ENCODE peak calls at places on chromosomes 1 and 21, in ten cellular contexts. One of them, this sample, is unnamed.

GRCh38 chr1:9842073-9842711 is 18.4 kb upstream of the CLSTN1 start:
- DNase-seq in GM12892: no peak
- DNase-seq in testis: no peak
- DNase-seq in right lobe of liver: no peak
- DNase-seq in NB4: no peak
- DNase-seq in suprapubic skin: no peak
- DNase-seq in body of pancreas: no peak
- DNase-seq in heart left ventricle: no peak
- DNase-seq in A549: no peak
- DNase-seq in H54: no peak
- DNase-seq in this sample: no peak

GRCh38 chr21:39610705-39611104 is 2.0 kb upstream of the B3GALT5 start:
- DNase-seq in A549: no peak
- DNase-seq in heart left ventricle: no peak
- DNase-seq in H54: peak
- DNase-seq in testis: no peak
- DNase-seq in NB4: no peak
- DNase-seq in body of pancreas: no peak
- DNase-seq in GM12892: no peak
- DNase-seq in suprapubic skin: no peak
- DNase-seq in right lobe of liver: no peak
- DNase-seq in this sample: no peak

GRCh38 chr1:24641646-24642151 is 1.4 kb upstream of the SRRM1 start:
- DNase-seq in testis: peak
- DNase-seq in A549: no peak
- DNase-seq in NB4: peak
- DNase-seq in right lobe of liver: peak
- DNase-seq in body of pancreas: peak
- DNase-seq in GM12892: peak
- DNase-seq in heart left ventricle: peak
- DNase-seq in suprapubic skin: no peak
- DNase-seq in H54: peak
- DNase-seq in this sample: peak

GRCh38 chr1:83028467-83028866 is 970.5 kb downstream of the TTLL7 start:
- DNase-seq in GM12892: no peak
- DNase-seq in right lobe of liver: no peak
- DNase-seq in suprapubic skin: no peak
- DNase-seq in H54: no peak
- DNase-seq in testis: no peak
- DNase-seq in body of pancreas: no peak
- DNase-seq in NB4: no peak
- DNase-seq in A549: no peak
- DNase-seq in heart left ventricle: no peak
- DNase-seq in this sample: no peak

GRCh38 chr1:2001773-2002411 is 1.7 kb downstream of the CFAP74 start:
- DNase-seq in suprapubic skin: no peak
- DNase-seq in NB4: no peak
- DNase-seq in A549: no peak
- DNase-seq in GM12892: no peak
- DNase-seq in heart left ventricle: no peak
- DNase-seq in H54: no peak
- DNase-seq in body of pancreas: no peak
- DNase-seq in right lobe of liver: no peak
- DNase-seq in testis: no peak
- DNase-seq in this sample: no peak

GRCh38 chr1:15705184-15705566 is 21.1 kb downstream of the PLEKHM2 start:
- DNase-seq in H54: no peak
- DNase-seq in heart left ventricle: no peak
- DNase-seq in NB4: no peak
- DNase-seq in testis: no peak
- DNase-seq in GM12892: no peak
- DNase-seq in right lobe of liver: no peak
- DNase-seq in body of pancreas: no peak
- DNase-seq in A549: no peak
- DNase-seq in suprapubic skin: no peak
- DNase-seq in this sample: no peak

GRCh38 chr21:16124397-16125130 is 394.8 kb downstream of the USP25 start:
- DNase-seq in A549: no peak
- DNase-seq in heart left ventricle: no peak
- DNase-seq in NB4: no peak
- DNase-seq in body of pancreas: no peak
- DNase-seq in suprapubic skin: no peak
- DNase-seq in H54: no peak
- DNase-seq in testis: no peak
- DNase-seq in right lobe of liver: no peak
- DNase-seq in GM12892: no peak
- DNase-seq in this sample: no peak

GRCh38 chr1:55259906-55260608 is 44.9 kb upstream of the USP24 start:
- DNase-seq in H54: no peak
- DNase-seq in NB4: no peak
- DNase-seq in suprapubic skin: no peak
- DNase-seq in heart left ventricle: no peak
- DNase-seq in GM12892: no peak
- DNase-seq in right lobe of liver: no peak
- DNase-seq in testis: no peak
- DNase-seq in body of pancreas: no peak
- DNase-seq in A549: no peak
- DNase-seq in this sample: no peak

GRCh38 chr1:59075021-59075420 is 221.9 kb upstream of the FGGY start:
- DNase-seq in H54: no peak
- DNase-seq in suprapubic skin: no peak
- DNase-seq in testis: no peak
- DNase-seq in GM12892: no peak
- DNase-seq in A549: no peak
- DNase-seq in right lobe of liver: no peak
- DNase-seq in body of pancreas: no peak
- DNase-seq in NB4: no peak
- DNase-seq in heart left ventricle: no peak
- DNase-seq in this sample: no peak

GRCh38 chr21:42766756-42767560 is 112.4 kb downstream of the WDR4 start:
- DNase-seq in GM12892: no peak
- DNase-seq in body of pancreas: no peak
- DNase-seq in testis: no peak
- DNase-seq in right lobe of liver: no peak
- DNase-seq in heart left ventricle: no peak
- DNase-seq in A549: no peak
- DNase-seq in suprapubic skin: no peak
- DNase-seq in H54: no peak
- DNase-seq in NB4: no peak
- DNase-seq in this sample: no peak
- TF ChIP-seq POLR2A in GM12892: no peak
- TF ChIP-seq POLR2A in body of pancreas: no peak
- TF ChIP-seq POLR2A in testis: no peak
- TF ChIP-seq POLR2A in right lobe of liver: no peak
- TF ChIP-seq POLR2A in heart left ventricle: no peak
- TF ChIP-seq POLR2A in A549: no peak
- TF ChIP-seq POLR2A in suprapubic skin: no peak
- TF ChIP-seq POLR2A in H54: no peak
- TF ChIP-seq POLR2A in NB4: no peak
- TF ChIP-seq POLR2A in this sample: no peak

DNA sequence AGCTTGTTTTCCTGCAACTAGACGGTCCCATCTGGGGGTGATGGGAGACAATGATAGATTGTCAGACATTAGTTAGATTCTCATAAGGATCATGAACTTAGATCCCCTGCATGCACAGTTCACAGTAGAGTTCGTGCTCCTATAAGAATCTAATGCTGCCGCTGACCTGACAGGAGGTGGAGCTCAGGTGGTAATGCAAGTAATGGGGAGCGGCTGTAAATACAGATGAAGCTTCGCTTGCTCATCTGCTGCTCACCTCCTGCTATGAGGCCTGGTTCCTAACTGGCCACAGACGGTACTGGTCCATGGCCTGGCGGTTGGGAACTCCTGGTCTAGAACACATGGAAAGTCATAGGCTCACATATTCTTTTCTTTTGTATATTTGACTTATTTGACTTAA is 42.0 kb downstream of the NIBAN1 start:
- DNase-seq in right lobe of liver: no peak
- DNase-seq in testis: no peak
- DNase-seq in heart left ventricle: no peak
- DNase-seq in NB4: no peak
- DNase-seq in H54: no peak
- DNase-seq in GM12892: no peak
- DNase-seq in suprapubic skin: no peak
- DNase-seq in body of pancreas: no peak
- DNase-seq in A549: no peak
- DNase-seq in this sample: no peak
- TF ChIP-seq POLR2A in right lobe of liver: no peak
- TF ChIP-seq POLR2A in testis: no peak
- TF ChIP-seq POLR2A in heart left ventricle: no peak
- TF ChIP-seq POLR2A in NB4: no peak
- TF ChIP-seq POLR2A in H54: no peak
- TF ChIP-seq POLR2A in GM12892: no peak
- TF ChIP-seq POLR2A in suprapubic skin: no peak
- TF ChIP-seq POLR2A in body of pancreas: no peak
- TF ChIP-seq POLR2A in A549: no peak
- TF ChIP-seq POLR2A in this sample: no peak

GRCh38 chr1:146012703-146013565 is 8.6 kb downstream of the HJV start:
- DNase-seq in A549: peak
- DNase-seq in suprapubic skin: no peak
- DNase-seq in right lobe of liver: no peak
- DNase-seq in testis: no peak
- DNase-seq in NB4: peak
- DNase-seq in H54: peak
- DNase-seq in heart left ventricle: no peak
- DNase-seq in GM12892: no peak
- DNase-seq in body of pancreas: peak
- DNase-seq in this sample: no peak

GRCh38 chr1:146010126-146010738 is 11.3 kb downstream of the HJV start:
- DNase-seq in H54: no peak
- DNase-seq in right lobe of liver: no peak
- DNase-seq in GM12892: no peak
- DNase-seq in testis: no peak
- DNase-seq in A549: no peak
- DNase-seq in body of pancreas: no peak
- DNase-seq in suprapubic skin: no peak
- DNase-seq in heart left ventricle: no peak
- DNase-seq in NB4: no peak
- DNase-seq in this sample: no peak

GRCh38 chr1:146001734-146002133 is 5.4 kb upstream of the TXNIP start:
- DNase-seq in body of pancreas: no peak
- DNase-seq in A549: no peak
- DNase-seq in right lobe of liver: no peak
- DNase-seq in testis: no peak
- DNase-seq in heart left ventricle: no peak
- DNase-seq in NB4: no peak
- DNase-seq in H54: no peak
- DNase-seq in suprapubic skin: peak
- DNase-seq in GM12892: no peak
- DNase-seq in this sample: no peak

GRCh38 chr1:146007785-146008133 is 11.4 kb upstream of the TXNIP start:
- DNase-seq in heart left ventricle: no peak
- DNase-seq in suprapubic skin: no peak
- DNase-seq in right lobe of liver: no peak
- DNase-seq in H54: no peak
- DNase-seq in body of pancreas: no peak
- DNase-seq in NB4: no peak
- DNase-seq in testis: no peak
- DNase-seq in A549: no peak
- DNase-seq in GM12892: no peak
- DNase-seq in this sample: no peak

GRCh38 chr1:146007048-146007784 is 10.8 kb upstream of the TXNIP start:
- DNase-seq in testis: peak
- DNase-seq in body of pancreas: peak
- DNase-seq in right lobe of liver: no peak
- DNase-seq in NB4: peak
- DNase-seq in H54: peak
- DNase-seq in A549: peak
- DNase-seq in heart left ventricle: no peak
- DNase-seq in GM12892: peak
- DNase-seq in suprapubic skin: no peak
- DNase-seq in this sample: peak
- TF ChIP-seq POLR2A in testis: peak
- TF ChIP-seq POLR2A in body of pancreas: peak
- TF ChIP-seq POLR2A in right lobe of liver: peak
- TF ChIP-seq POLR2A in NB4: no peak
- TF ChIP-seq POLR2A in H54: no peak
- TF ChIP-seq POLR2A in A549: no peak
- TF ChIP-seq POLR2A in heart left ventricle: no peak
- TF ChIP-seq POLR2A in GM12892: no peak
- TF ChIP-seq POLR2A in suprapubic skin: peak
- TF ChIP-seq POLR2A in this sample: peak

GRCh38 chr1:85576256-85576641 is 4.3 kb upstream of the CCN1 start:
- DNase-seq in right lobe of liver: no peak
- DNase-seq in H54: no peak
- DNase-seq in GM12892: no peak
- DNase-seq in body of pancreas: no peak
- DNase-seq in suprapubic skin: no peak
- DNase-seq in A549: no peak
- DNase-seq in testis: peak
- DNase-seq in heart left ventricle: no peak
- DNase-seq in NB4: no peak
- DNase-seq in this sample: no peak

GRCh38 chr1:85576642-85577420 is 3.7 kb upstream of the CCN1 start:
- DNase-seq in suprapubic skin: peak
- DNase-seq in right lobe of liver: peak
- DNase-seq in A549: peak
- DNase-seq in heart left ventricle: peak
- DNase-seq in testis: peak
- DNase-seq in H54: no peak
- DNase-seq in GM12892: peak
- DNase-seq in NB4: peak
- DNase-seq in body of pancreas: peak
- DNase-seq in this sample: peak

GRCh38 chr1:85577421-85578320 is 2.9 kb upstream of the CCN1 start:
- DNase-seq in body of pancreas: no peak
- DNase-seq in suprapubic skin: no peak
- DNase-seq in H54: no peak
- DNase-seq in right lobe of liver: no peak
- DNase-seq in heart left ventricle: peak
- DNase-seq in testis: peak
- DNase-seq in NB4: peak
- DNase-seq in A549: no peak
- DNase-seq in GM12892: no peak
- DNase-seq in this sample: peak

GRCh38 chr1:85573348-85573747 is 7.2 kb upstream of the CCN1 start:
- DNase-seq in body of pancreas: no peak
- DNase-seq in NB4: no peak
- DNase-seq in GM12892: no peak
- DNase-seq in heart left ventricle: no peak
- DNase-seq in suprapubic skin: no peak
- DNase-seq in H54: no peak
- DNase-seq in right lobe of liver: no peak
- DNase-seq in testis: no peak
- DNase-seq in A549: no peak
- DNase-seq in this sample: no peak

DNA sequence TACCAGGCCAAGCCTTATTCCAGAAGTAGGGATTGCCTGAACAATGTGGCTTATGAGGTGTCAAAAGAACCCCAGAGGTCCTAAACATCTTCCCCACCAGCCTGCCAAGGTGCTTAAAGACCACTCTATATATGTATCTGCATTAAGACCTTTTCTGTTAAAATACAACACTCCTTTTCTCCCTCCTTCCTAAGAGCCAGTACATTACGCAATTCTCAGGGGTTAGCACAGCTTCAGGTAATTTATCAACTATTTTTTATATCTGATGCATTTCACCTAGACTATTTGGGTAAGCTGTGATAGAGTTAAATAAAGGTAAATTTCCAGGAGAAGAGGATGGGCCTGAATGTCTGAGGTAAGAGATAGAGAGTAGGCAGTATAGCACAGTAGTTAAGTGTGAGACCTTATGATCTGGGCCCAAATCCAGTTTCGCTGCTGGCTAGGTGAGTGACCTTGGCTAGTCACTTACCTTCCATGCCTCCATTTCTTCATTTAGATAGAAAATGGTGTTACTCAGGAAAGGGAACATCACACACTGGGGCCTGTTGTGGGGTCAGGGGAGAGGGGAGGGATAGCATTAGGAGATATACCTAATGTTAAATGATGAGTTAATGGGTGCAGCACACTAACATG is 5.1 kb upstream of the CCN1 start:
- DNase-seq in heart left ventricle: no peak
- DNase-seq in suprapubic skin: no peak
- DNase-seq in right lobe of liver: no peak
- DNase-seq in H54: no peak
- DNase-seq in NB4: no peak
- DNase-seq in body of pancreas: peak
- DNase-seq in A549: no peak
- DNase-seq in GM12892: no peak
- DNase-seq in testis: no peak
- DNase-seq in this sample: no peak
- TF ChIP-seq POLR2A in heart left ventricle: no peak
- TF ChIP-seq POLR2A in suprapubic skin: no peak
- TF ChIP-seq POLR2A in right lobe of liver: no peak
- TF ChIP-seq POLR2A in H54: no peak
- TF ChIP-seq POLR2A in NB4: no peak
- TF ChIP-seq POLR2A in body of pancreas: no peak
- TF ChIP-seq POLR2A in A549: no peak
- TF ChIP-seq POLR2A in GM12892: no peak
- TF ChIP-seq POLR2A in testis: no peak
- TF ChIP-seq POLR2A in this sample: no peak

This sample was measured in transverse colon.